ENCODE peak calls at places on chromosomes 12 and 14, in five cellular contexts. One of them, this sample, is unnamed.

GRCh38 chr12:50621435-50622304 is 116.9 kb downstream of the DIP2B start:
- DNase-seq in tibial nerve: no peak
- DNase-seq in IMR-90: no peak
- DNase-seq in Peyer's patch: peak
- DNase-seq in gastrocnemius medialis: no peak
- DNase-seq in this sample: no peak

GRCh38 chr14:32939254-32940065 is 781 bp downstream of the NPAS3 start:
- DNase-seq in tibial nerve: peak
- DNase-seq in IMR-90: peak
- DNase-seq in Peyer's patch: peak
- DNase-seq in gastrocnemius medialis: peak
- DNase-seq in this sample: peak

GRCh38 chr14:103628684-103629502 is at the start of gene KLC1:
- DNase-seq in tibial nerve: peak
- DNase-seq in IMR-90: peak
- DNase-seq in Peyer's patch: peak
- DNase-seq in gastrocnemius medialis: peak
- DNase-seq in this sample: peak

GRCh38 chr12:12985817-12986408 is 14.2 kb downstream of the HEBP1 start:
- DNase-seq in tibial nerve: no peak
- DNase-seq in IMR-90: peak
- DNase-seq in Peyer's patch: no peak
- DNase-seq in gastrocnemius medialis: no peak
- DNase-seq in this sample: peak

GRCh38 chr12:2183556-2184541 is 131.1 kb downstream of the CACNA1C start:
- DNase-seq in tibial nerve: no peak
- DNase-seq in IMR-90: peak
- DNase-seq in Peyer's patch: no peak
- DNase-seq in gastrocnemius medialis: no peak
- DNase-seq in this sample: no peak

GRCh38 chr12:12916135-12916956 is 25.0 kb downstream of the GPRC5A start:
- DNase-seq in tibial nerve: peak
- DNase-seq in IMR-90: peak
- DNase-seq in Peyer's patch: peak
- DNase-seq in gastrocnemius medialis: peak
- DNase-seq in this sample: peak

GRCh38 chr14:72518809-72519377 is 375.0 kb downstream of the DPF3 start:
- DNase-seq in tibial nerve: no peak
- DNase-seq in IMR-90: no peak
- DNase-seq in Peyer's patch: no peak
- DNase-seq in gastrocnemius medialis: no peak
- DNase-seq in this sample: no peak

GRCh38 chr14:90645842-90646443 is 170.3 kb downstream of the TTC7B start:
- DNase-seq in tibial nerve: no peak
- DNase-seq in IMR-90: peak
- DNase-seq in Peyer's patch: no peak
- DNase-seq in gastrocnemius medialis: no peak
- DNase-seq in this sample: no peak

GRCh38 chr12:60522684-60523083 is 926.9 kb downstream of the SLC16A7 start:
- DNase-seq in tibial nerve: no peak
- DNase-seq in IMR-90: no peak
- DNase-seq in Peyer's patch: no peak
- DNase-seq in gastrocnemius medialis: no peak
- DNase-seq in this sample: no peak

GRCh38 chr12:57887631-57888406 is 41.3 kb upstream of the CTDSP2 start:
- DNase-seq in tibial nerve: no peak
- DNase-seq in IMR-90: peak
- DNase-seq in Peyer's patch: no peak
- DNase-seq in gastrocnemius medialis: no peak
- DNase-seq in this sample: no peak

GRCh38 chr14:66015046-66015780 is 471.0 kb upstream of the CCDC196 start:
- DNase-seq in tibial nerve: no peak
- DNase-seq in IMR-90: no peak
- DNase-seq in Peyer's patch: no peak
- DNase-seq in gastrocnemius medialis: no peak
- DNase-seq in this sample: no peak

GRCh38 chr12:100403446-100403845 is 46.6 kb downstream of the SLC17A8 start:
- DNase-seq in tibial nerve: no peak
- DNase-seq in IMR-90: no peak
- DNase-seq in Peyer's patch: no peak
- DNase-seq in gastrocnemius medialis: no peak
- DNase-seq in this sample: no peak

GRCh38 chr14:24816011-24816928 is 182.3 kb upstream of the GZMB start:
- DNase-seq in tibial nerve: no peak
- DNase-seq in IMR-90: peak
- DNase-seq in Peyer's patch: peak
- DNase-seq in gastrocnemius medialis: no peak
- DNase-seq in this sample: no peak

GRCh38 chr12:5945071-5946008 is at the start of gene ANO2:
- DNase-seq in tibial nerve: no peak
- DNase-seq in IMR-90: no peak
- DNase-seq in Peyer's patch: no peak
- DNase-seq in gastrocnemius medialis: no peak
- DNase-seq in this sample: peak

GRCh38 chr14:75649773-75650172 is 10.9 kb downstream of the ERG28 start:
- DNase-seq in tibial nerve: no peak
- DNase-seq in IMR-90: no peak
- DNase-seq in Peyer's patch: no peak
- DNase-seq in gastrocnemius medialis: no peak
- DNase-seq in this sample: no peak

GRCh38 chr12:124716208-124717141 is 147.2 kb downstream of the SCARB1 start:
- DNase-seq in tibial nerve: no peak
- DNase-seq in IMR-90: no peak
- DNase-seq in Peyer's patch: no peak
- DNase-seq in gastrocnemius medialis: no peak
- DNase-seq in this sample: no peak

GRCh38 chr12:72282721-72283120 is 10.6 kb downstream of the TRHDE start:
- DNase-seq in tibial nerve: no peak
- DNase-seq in IMR-90: no peak
- DNase-seq in Peyer's patch: no peak
- DNase-seq in gastrocnemius medialis: no peak
- DNase-seq in this sample: no peak

GRCh38 chr14:94345344-94346072 is 22.4 kb upstream of the SERPINA6 start:
- DNase-seq in tibial nerve: no peak
- DNase-seq in IMR-90: peak
- DNase-seq in Peyer's patch: no peak
- DNase-seq in gastrocnemius medialis: no peak
- DNase-seq in this sample: no peak

GRCh38 chr12:110466791-110467190 is 1.3 kb downstream of the GPN3 start:
- DNase-seq in tibial nerve: no peak
- DNase-seq in IMR-90: no peak
- DNase-seq in Peyer's patch: no peak
- DNase-seq in gastrocnemius medialis: no peak
- DNase-seq in this sample: no peak
- H3K4me3 ChIP-seq in tibial nerve: peak
- H3K4me3 ChIP-seq in IMR-90: no peak
- H3K4me3 ChIP-seq in Peyer's patch: no peak
- H3K4me3 ChIP-seq in gastrocnemius medialis: peak
- H3K4me3 ChIP-seq in this sample: no peak

GRCh38 chr12:21501258-21502163 is at the start of the genes GOLT1B and RECQL:
- DNase-seq in tibial nerve: peak
- DNase-seq in IMR-90: peak
- DNase-seq in Peyer's patch: peak
- DNase-seq in gastrocnemius medialis: peak
- DNase-seq in this sample: peak
- TF ChIP-seq POLR2A in tibial nerve: peak
- TF ChIP-seq POLR2A in IMR-90: peak
- TF ChIP-seq POLR2A in Peyer's patch: peak
- TF ChIP-seq POLR2A in gastrocnemius medialis: peak
- TF ChIP-seq POLR2A in this sample: peak

GRCh38 chr14:56555921-56556570 is 23.6 kb upstream of the TMEM260 start:
- DNase-seq in tibial nerve: no peak
- DNase-seq in IMR-90: peak
- DNase-seq in Peyer's patch: no peak
- DNase-seq in gastrocnemius medialis: no peak
- DNase-seq in this sample: no peak
- TF ChIP-seq CTCF in tibial nerve: no peak
- TF ChIP-seq CTCF in IMR-90: peak
- TF ChIP-seq CTCF in Peyer's patch: no peak
- TF ChIP-seq CTCF in gastrocnemius medialis: peak
- TF ChIP-seq CTCF in this sample: peak

GRCh38 chr14:100072783-100073346 is 7.6 kb downstream of the EVL start:
- DNase-seq in tibial nerve: no peak
- DNase-seq in IMR-90: no peak
- DNase-seq in Peyer's patch: no peak
- DNase-seq in gastrocnemius medialis: no peak
- DNase-seq in this sample: no peak
- H3K4me3 ChIP-seq in tibial nerve: no peak
- H3K4me3 ChIP-seq in IMR-90: no peak
- H3K4me3 ChIP-seq in Peyer's patch: no peak
- H3K4me3 ChIP-seq in gastrocnemius medialis: no peak
- H3K4me3 ChIP-seq in this sample: no peak

DNA sequence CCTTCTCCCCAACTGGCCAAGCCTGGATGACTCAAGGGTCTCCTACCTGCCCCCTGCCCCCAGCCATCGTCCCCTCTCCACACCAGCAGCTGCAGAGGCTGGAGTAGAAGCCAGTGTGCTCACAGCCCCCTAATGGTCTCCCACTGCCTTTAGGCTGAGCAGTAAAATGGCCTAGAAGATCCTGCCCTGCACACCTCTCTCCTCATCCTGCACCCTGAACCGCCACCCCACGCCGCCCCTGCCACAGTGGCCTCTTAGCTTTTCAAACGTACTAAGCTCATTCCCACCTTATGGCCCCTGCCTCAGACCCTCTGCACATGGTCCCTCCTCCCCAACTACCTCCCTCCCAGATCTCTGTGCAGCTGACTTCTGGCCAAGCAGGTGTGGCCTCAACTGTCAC is 46.3 kb downstream of the RBM19 start:
- DNase-seq in tibial nerve: no peak
- DNase-seq in IMR-90: no peak
- DNase-seq in Peyer's patch: no peak
- DNase-seq in gastrocnemius medialis: no peak
- DNase-seq in this sample: no peak
- TF ChIP-seq POLR2A in tibial nerve: no peak
- TF ChIP-seq POLR2A in IMR-90: no peak
- TF ChIP-seq POLR2A in Peyer's patch: no peak
- TF ChIP-seq POLR2A in gastrocnemius medialis: no peak
- TF ChIP-seq POLR2A in this sample: no peak

GRCh38 chr14:55114720-55115119 is 14.3 kb upstream of the LGALS3 start:
- DNase-seq in tibial nerve: no peak
- DNase-seq in IMR-90: no peak
- DNase-seq in Peyer's patch: no peak
- DNase-seq in gastrocnemius medialis: no peak
- DNase-seq in this sample: no peak

GRCh38 chr14:55107766-55108554 is 21.1 kb upstream of the LGALS3 start:
- DNase-seq in tibial nerve: peak
- DNase-seq in IMR-90: peak
- DNase-seq in Peyer's patch: peak
- DNase-seq in gastrocnemius medialis: peak
- DNase-seq in this sample: peak

GRCh38 chr14:55115433-55115832 is 13.6 kb upstream of the LGALS3 start:
- DNase-seq in tibial nerve: no peak
- DNase-seq in IMR-90: no peak
- DNase-seq in Peyer's patch: no peak
- DNase-seq in gastrocnemius medialis: no peak
- DNase-seq in this sample: peak

GRCh38 chr14:55109846-55110245 is 19.2 kb upstream of the LGALS3 start:
- DNase-seq in tibial nerve: no peak
- DNase-seq in IMR-90: no peak
- DNase-seq in Peyer's patch: no peak
- DNase-seq in gastrocnemius medialis: no peak
- DNase-seq in this sample: no peak

GRCh38 chr14:55111122-55111705 is 17.8 kb upstream of the LGALS3 start:
- DNase-seq in tibial nerve: no peak
- DNase-seq in IMR-90: no peak
- DNase-seq in Peyer's patch: peak
- DNase-seq in gastrocnemius medialis: no peak
- DNase-seq in this sample: no peak
- TF ChIP-seq CTCF in tibial nerve: no peak
- TF ChIP-seq CTCF in IMR-90: no peak
- TF ChIP-seq CTCF in Peyer's patch: no peak
- TF ChIP-seq CTCF in gastrocnemius medialis: no peak
- TF ChIP-seq CTCF in this sample: no peak

GRCh38 chr12:109718390-109718789 is 4.8 kb downstream of the FAM222A start:
- DNase-seq in tibial nerve: no peak
- DNase-seq in IMR-90: no peak
- DNase-seq in Peyer's patch: no peak
- DNase-seq in gastrocnemius medialis: no peak
- DNase-seq in this sample: no peak
- H3K4me3 ChIP-seq in tibial nerve: peak
- H3K4me3 ChIP-seq in IMR-90: no peak
- H3K4me3 ChIP-seq in Peyer's patch: no peak
- H3K4me3 ChIP-seq in gastrocnemius medialis: no peak
- H3K4me3 ChIP-seq in this sample: peak

GRCh38 chr14:60206837-60207533 is 41.8 kb upstream of the DHRS7 start:
- DNase-seq in tibial nerve: no peak
- DNase-seq in IMR-90: no peak
- DNase-seq in Peyer's patch: no peak
- DNase-seq in gastrocnemius medialis: no peak
- DNase-seq in this sample: no peak
- TF ChIP-seq POLR2A in tibial nerve: no peak
- TF ChIP-seq POLR2A in IMR-90: no peak
- TF ChIP-seq POLR2A in Peyer's patch: no peak
- TF ChIP-seq POLR2A in gastrocnemius medialis: no peak
- TF ChIP-seq POLR2A in this sample: no peak

GRCh38 chr14:21098134-21098891 is at the start of gene ZNF219:
- DNase-seq in tibial nerve: no peak
- DNase-seq in IMR-90: peak
- DNase-seq in Peyer's patch: peak
- DNase-seq in gastrocnemius medialis: peak
- DNase-seq in this sample: peak
- TF ChIP-seq CTCF in tibial nerve: peak
- TF ChIP-seq CTCF in IMR-90: no peak
- TF ChIP-seq CTCF in Peyer's patch: peak
- TF ChIP-seq CTCF in gastrocnemius medialis: no peak
- TF ChIP-seq CTCF in this sample: no peak

GRCh38 chr14:23307146-23307447 is 464 bp downstream of the BCL2L2 start:
- DNase-seq in tibial nerve: no peak
- DNase-seq in IMR-90: no peak
- DNase-seq in Peyer's patch: no peak
- DNase-seq in gastrocnemius medialis: no peak
- DNase-seq in this sample: no peak

GRCh38 chr14:23308721-23309445 is 2.2 kb downstream of the BCL2L2 start:
- DNase-seq in tibial nerve: no peak
- DNase-seq in IMR-90: no peak
- DNase-seq in Peyer's patch: no peak
- DNase-seq in gastrocnemius medialis: no peak
- DNase-seq in this sample: no peak

GRCh38 chr14:23306113-23306411 is 571 bp upstream of the BCL2L2 start:
- DNase-seq in tibial nerve: no peak
- DNase-seq in IMR-90: no peak
- DNase-seq in Peyer's patch: no peak
- DNase-seq in gastrocnemius medialis: no peak
- DNase-seq in this sample: no peak

GRCh38 chr14:23306412-23307145 is at the start of gene BCL2L2:
- DNase-seq in tibial nerve: peak
- DNase-seq in IMR-90: peak
- DNase-seq in Peyer's patch: peak
- DNase-seq in gastrocnemius medialis: peak
- DNase-seq in this sample: peak

GRCh38 chr14:23307687-23308644 is 1.3 kb downstream of the BCL2L2 start:
- DNase-seq in tibial nerve: no peak
- DNase-seq in IMR-90: peak
- DNase-seq in Peyer's patch: no peak
- DNase-seq in gastrocnemius medialis: no peak
- DNase-seq in this sample: no peak
- H3K4me3 ChIP-seq in tibial nerve: peak
- H3K4me3 ChIP-seq in IMR-90: peak
- H3K4me3 ChIP-seq in Peyer's patch: no peak
- H3K4me3 ChIP-seq in gastrocnemius medialis: peak
- H3K4me3 ChIP-seq in this sample: peak